ENCODE peak calls at places on chromosomes 11 and 22, in six cellular contexts. U is fibroblast of lung, P is body of pancreas, X is tibial artery, D is uterus, A is ascending aorta. V is an unnamed sample. For H3K36me3 and H3K9me3, the result is how much of the 10 kb centered on the place peaks cover.

GRCh38 chr22:29765905-29766631 is 739 bp downstream of the ZMAT5 start:
- DNase-seq in U (no peak), D (no peak), X (no peak), A (no peak), P (no peak), V (no peak)

GRCh38 chr11:71207563-71207962 is 44.8 kb downstream of the SHANK2 start:
- DNase-seq in P (no peak), A (no peak), D (no peak), X (no peak), U (no peak), V (no peak)

GRCh38 chr22:38657248-38657909 is 941 bp downstream of the CBY1 start:
- DNase-seq in A (no peak), D (no peak), X (no peak), P (peak), U (peak), V (no peak)

GRCh38 chr11:70857885-70858284 is 394.5 kb downstream of the SHANK2 start:
- DNase-seq in A (no peak), P (no peak), U (no peak), D (no peak), X (no peak), V (no peak)

GRCh38 chr11:72375241-72375640 is 59.1 kb downstream of the CLPB start:
- DNase-seq in U (no peak), P (no peak), D (no peak), A (no peak), X (no peak), V (no peak)

GRCh38 chr22:46081036-46081830 is 69.1 kb upstream of the PPARA start:
- DNase-seq in A (peak), X (peak), P (peak), U (no peak), D (peak), V (peak)

GRCh38 chr22:46070215-46070721 is 80.1 kb upstream of the PPARA start:
- DNase-seq in A (peak), U (no peak), D (peak), P (peak), X (peak), V (peak)

GRCh38 chr11:14022821-14023220 is 60.3 kb downstream of the SPON1 start:
- DNase-seq in A (no peak), P (no peak), U (no peak), X (no peak), D (no peak), V (no peak)

GRCh38 chr11:125916683-125917337 is 12.5 kb downstream of the DDX25 start:
- DNase-seq in P (no peak), A (no peak), X (no peak), D (no peak), U (no peak), V (no peak)

GRCh38 chr22:41362615-41363014 is 19.1 kb upstream of the TEF start:
- DNase-seq in A (no peak), P (no peak), D (no peak), U (no peak), X (no peak), V (no peak)

GRCh38 chr11:82733444-82734119 is at the start of gene FAM181B:
- DNase-seq in P (peak), U (peak), A (peak), X (peak), D (peak), V (peak)

GRCh38 chr11:68928108-68928429 is 24.4 kb downstream of the IGHMBP2 start:
- DNase-seq in D (no peak), U (no peak), X (no peak), A (no peak), P (no peak), V (no peak)

GRCh38 chr11:45713573-45713972 is 48.2 kb upstream of the CHST1 start:
- DNase-seq in P (no peak), A (no peak), X (no peak), D (no peak), U (no peak), V (no peak)

GRCh38 chr11:69055212-69055586 is 6.5 kb downstream of the TPCN2 start:
- DNase-seq in U (no peak), P (no peak), A (no peak), D (no peak), X (no peak), V (no peak)

GRCh38 chr11:837189-837989 is 4.6 kb downstream of the CD151 start:
- DNase-seq in U (no peak), D (no peak), A (no peak), P (no peak), X (no peak), V (no peak)

GRCh38 chr11:96161271-96162089 is 181.5 kb downstream of the MAML2 start:
- DNase-seq in D (no peak), X (no peak), A (no peak), U (peak), P (no peak), V (no peak)

GRCh38 chr22:32761251-32761903 is 40.1 kb upstream of the TIMP3 start:
- DNase-seq in A (no peak), P (no peak), U (peak), X (no peak), D (no peak), V (no peak)

GRCh38 chr22:43289551-43289963 is 53.6 kb downstream of the SCUBE1 start:
- DNase-seq in D (peak), A (no peak), P (no peak), U (no peak), X (no peak), V (no peak)

GRCh38 chr11:18729426-18729825 is 3.4 kb upstream of the IGSF22 start:
- DNase-seq in P (no peak), D (no peak), U (no peak), X (no peak), A (no peak), V (no peak)

GRCh38 chr22:40196628-40197027 is 18.9 kb downstream of the TNRC6B start:
- DNase-seq in X (no peak), D (no peak), A (peak), P (no peak), U (peak), V (no peak)

GRCh38 chr11:122046846-122047245 is 69.2 kb downstream of the BLID start:
- DNase-seq in U (peak), D (no peak), X (peak), A (peak), P (no peak), V (no peak)

GRCh38 chr22:46110215-46110614 is 40.1 kb upstream of the PPARA start:
- DNase-seq in A (no peak), P (peak), U (peak), D (peak), X (peak), V (no peak)

GRCh38 chr22:35678836-35679235 is 30.6 kb downstream of the APOL6 start:
- DNase-seq in U (no peak), A (no peak), X (no peak), P (no peak), D (no peak), V (no peak)

GRCh38 chr11:8063319-8063718 is 17.7 kb upstream of the TUB start:
- DNase-seq in U (peak), A (peak), X (no peak), P (no peak), D (peak), V (no peak)

GRCh38 chr11:61066645-61067044 is 35.6 kb upstream of the CD5 start:
- DNase-seq in D (no peak), P (no peak), U (no peak), X (no peak), A (peak), V (no peak)

GRCh38 chr11:44637477-44637876 is 72.0 kb downstream of the CD82 start:
- DNase-seq in A (no peak), P (no peak), X (no peak), D (no peak), U (no peak), V (no peak)

GRCh38 chr22:46054091-46054877 is 77.3 kb upstream of the WNT7B start:
- DNase-seq in X (peak), A (peak), U (peak), D (peak), P (peak), V (peak)

GRCh38 chr22:42299586-42300285 is 29.3 kb upstream of the TCF20 start:
- DNase-seq in D (no peak), A (no peak), U (no peak), P (no peak), X (no peak), V (peak)

DNA sequence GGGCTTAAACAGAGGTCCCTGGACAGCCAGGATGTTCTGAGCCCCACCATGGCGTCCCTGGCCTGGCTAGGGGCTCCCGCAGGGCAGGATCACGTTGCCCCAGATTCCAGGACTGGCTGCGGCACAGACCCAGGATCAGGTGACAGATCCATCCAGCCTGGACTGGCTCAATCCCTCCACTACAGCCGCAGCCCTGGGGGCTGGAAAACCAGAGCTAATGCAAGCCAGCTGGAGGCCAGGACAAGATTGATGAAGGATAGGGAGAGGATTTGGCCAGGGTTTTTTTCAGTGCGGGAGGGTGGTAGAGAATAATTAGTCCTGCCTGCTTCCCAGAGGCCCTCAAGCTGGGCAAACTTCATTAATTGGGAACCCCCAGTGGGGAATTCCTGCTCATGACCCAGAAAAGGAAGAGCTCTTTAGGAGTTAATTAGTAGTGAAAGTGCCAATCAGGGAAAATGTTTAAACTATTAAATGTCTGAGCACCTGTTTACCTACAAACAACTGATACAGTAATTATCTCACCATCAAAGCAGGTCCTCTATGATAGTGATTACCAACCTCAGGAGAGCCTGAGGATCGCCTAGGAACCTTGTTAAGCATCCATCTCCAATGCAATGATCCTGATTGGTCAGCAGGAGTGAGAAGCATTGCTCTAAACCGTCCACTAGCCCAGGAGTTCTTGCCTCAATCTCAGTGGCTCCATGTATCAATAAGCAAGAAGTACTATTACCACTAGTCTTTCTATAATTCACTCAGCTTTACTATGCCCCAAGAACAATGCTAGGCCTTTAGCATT is 33.0 kb upstream of the MYOD1 start:
- DNase-seq in P (no peak), D (no peak), A (no peak), U (peak), X (no peak), V (no peak)
- H3K36me3 ChIP-seq in P (under half), D (under half), A (under half), U (under half), X (under half), V (under half)

GRCh38 chr11:55707029-55707428 is 45.0 kb downstream of the OR4C6 start:
- DNase-seq in A (no peak), P (no peak), U (peak), D (no peak), X (no peak), V (no peak)
- TF ChIP-seq CTCF in A (peak), P (peak), U (no peak), D (no peak), X (no peak), V (peak)

DNA sequence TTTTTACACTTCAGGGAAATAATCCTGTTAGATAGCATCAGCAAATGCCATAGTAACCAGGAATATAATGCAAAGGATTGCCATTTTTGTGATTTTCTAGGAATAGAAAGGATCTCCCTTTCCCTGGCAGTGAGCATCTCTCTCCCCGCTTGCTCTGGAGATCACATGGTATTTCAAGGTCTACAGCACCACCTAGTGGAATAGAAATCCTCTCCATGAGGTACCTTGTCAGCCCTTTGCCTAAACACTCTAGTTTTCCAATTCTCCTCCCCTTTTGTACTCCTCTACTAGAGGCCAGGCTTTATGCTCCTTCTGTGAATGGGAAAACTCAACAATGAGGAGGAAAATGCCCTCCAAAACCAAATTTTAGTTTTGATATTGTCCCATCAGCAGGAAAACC is 78.4 kb downstream of the XRRA1 start:
- DNase-seq in A (no peak), D (no peak), X (no peak), P (no peak), U (peak), V (no peak)
- H3K9me3 ChIP-seq in A (half or more), D (under half), X (half or more), P (under half), U (under half), V (half or more)

GRCh38 chr11:66067640-66068039 is 2.4 kb upstream of the PACS1 start:
- DNase-seq in P (no peak), D (no peak), A (no peak), X (no peak), U (no peak), V (no peak)
- H3K36me3 ChIP-seq in P (under half), D (under half), A (under half), X (half or more), U (under half), V (half or more)

GRCh38 chr11:2999464-2999998 is 7.4 kb upstream of the NAP1L4 start:
- DNase-seq in U (no peak), P (peak), D (no peak), X (no peak), A (no peak), V (no peak)

GRCh38 chr11:3002346-3002745 is 10.2 kb upstream of the NAP1L4 start:
- DNase-seq in A (peak), U (no peak), X (peak), P (peak), D (no peak), V (no peak)

GRCh38 chr11:3002871-3003270 is 10.7 kb upstream of the NAP1L4 start:
- DNase-seq in A (peak), D (no peak), U (no peak), X (peak), P (peak), V (no peak)

GRCh38 chr11:3000032-3000961 is 8.2 kb upstream of the NAP1L4 start:
- DNase-seq in D (no peak), P (peak), U (peak), X (peak), A (peak), V (peak)

DNA sequence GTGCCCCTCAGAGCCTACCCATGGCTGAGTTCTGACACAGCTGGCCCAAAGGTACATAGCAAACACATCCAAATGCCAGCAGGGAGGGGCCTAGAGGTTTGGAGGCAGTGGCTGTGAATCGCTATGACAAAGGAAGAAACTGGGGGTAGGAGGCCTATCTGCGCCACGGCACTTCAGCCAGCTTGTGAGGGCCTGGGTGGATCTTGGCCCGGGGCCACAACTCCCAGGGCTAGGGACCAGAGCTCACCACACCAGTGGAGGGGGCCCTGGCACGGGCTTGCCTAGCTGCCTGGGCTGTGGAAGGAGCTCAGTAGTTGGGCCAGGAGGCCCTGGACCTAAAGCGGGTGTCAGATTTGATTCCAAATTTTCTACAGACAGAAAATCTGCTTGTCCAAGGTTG is 9.4 kb upstream of the NAP1L4 start:
- DNase-seq in U (peak), P (peak), X (peak), A (peak), D (no peak), V (peak)
- TF ChIP-seq CTCF in U (no peak), P (no peak), X (no peak), A (no peak), D (no peak), V (no peak)

GRCh38 chr11:134441706-134442105 is 29.7 kb upstream of the B3GAT1 start:
- DNase-seq in A (no peak), U (no peak), X (no peak), P (no peak), D (no peak), V (no peak)

GRCh38 chr11:134439181-134439580 is 27.1 kb upstream of the B3GAT1 start:
- DNase-seq in D (no peak), A (no peak), P (no peak), X (no peak), U (no peak), V (no peak)

GRCh38 chr11:134443246-134443645 is 31.2 kb upstream of the B3GAT1 start:
- DNase-seq in D (no peak), U (no peak), P (no peak), X (no peak), A (no peak), V (no peak)

GRCh38 chr11:134440851-134441645 is 29.0 kb upstream of the B3GAT1 start:
- DNase-seq in A (no peak), D (no peak), X (no peak), P (no peak), U (no peak), V (no peak)

DNA sequence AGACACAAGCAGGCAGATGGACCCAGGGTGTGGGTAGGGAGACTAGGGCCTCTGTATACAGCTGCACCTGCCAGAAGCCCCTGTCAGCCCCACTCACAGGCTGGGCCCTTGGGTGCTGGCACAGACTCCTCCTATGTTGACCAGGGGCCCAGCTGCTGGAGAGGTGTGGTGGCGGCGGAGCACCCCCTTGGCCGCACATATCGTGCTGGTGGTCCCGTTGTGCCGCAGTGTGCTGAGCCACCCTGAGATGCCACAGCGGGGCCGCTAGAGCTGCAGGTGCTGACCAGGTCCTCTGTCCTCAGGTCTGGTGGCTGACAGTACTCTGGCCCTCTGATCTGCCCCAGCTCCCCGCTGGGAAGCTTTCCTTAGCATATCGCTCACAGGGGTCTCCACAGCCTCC is 30.2 kb upstream of the B3GAT1 start:
- DNase-seq in U (no peak), A (no peak), D (no peak), P (no peak), X (no peak), V (no peak)
- H3K9me3 ChIP-seq in U (under half), A (under half), D (under half), P (under half), X (under half), V (under half)